ENCODE peak calls at places on chromosomes 4 and X, in five cellular contexts. One of them, this sample, is unnamed. For H3K4me1, the result is how much of the 10 kb centered on the place peaks cover.

GRCh38 chrX:30748337-30748960 is 95.2 kb downstream of the GK start:
- DNase-seq in transverse colon: no peak
- DNase-seq in suprapubic skin: no peak
- DNase-seq in upper lobe of left lung: no peak
- DNase-seq in GM12878: no peak
- DNase-seq in this sample: no peak

GRCh38 chr4:64432674-64433073 is 23.4 kb upstream of the TECRL start:
- DNase-seq in suprapubic skin: no peak
- DNase-seq in upper lobe of left lung: peak
- DNase-seq in transverse colon: no peak
- DNase-seq in GM12878: no peak
- DNase-seq in this sample: no peak

GRCh38 chrX:68894513-68895338 is 65.9 kb downstream of the EFNB1 start:
- DNase-seq in upper lobe of left lung: peak
- DNase-seq in transverse colon: peak
- DNase-seq in GM12878: no peak
- DNase-seq in suprapubic skin: no peak
- DNase-seq in this sample: peak

GRCh38 chrX:14932136-14932535 is 58.9 kb downstream of the MOSPD2 start:
- DNase-seq in upper lobe of left lung: no peak
- DNase-seq in suprapubic skin: no peak
- DNase-seq in GM12878: no peak
- DNase-seq in transverse colon: no peak
- DNase-seq in this sample: no peak

GRCh38 chr4:140893939-140894338 is 137.8 kb upstream of the TBC1D9 start:
- DNase-seq in GM12878: no peak
- DNase-seq in transverse colon: no peak
- DNase-seq in upper lobe of left lung: no peak
- DNase-seq in suprapubic skin: no peak
- DNase-seq in this sample: no peak

GRCh38 chrX:121755541-121755940 is 708.1 kb downstream of the GLUD2 start:
- DNase-seq in GM12878: no peak
- DNase-seq in suprapubic skin: no peak
- DNase-seq in upper lobe of left lung: no peak
- DNase-seq in transverse colon: no peak
- DNase-seq in this sample: no peak

GRCh38 chr4:138835833-138836521 is 179.6 kb upstream of the NOCT start:
- DNase-seq in suprapubic skin: no peak
- DNase-seq in GM12878: no peak
- DNase-seq in upper lobe of left lung: no peak
- DNase-seq in transverse colon: peak
- DNase-seq in this sample: no peak

GRCh38 chrX:118373538-118373937 is 27.6 kb downstream of the WDR44 start:
- DNase-seq in GM12878: no peak
- DNase-seq in suprapubic skin: no peak
- DNase-seq in transverse colon: no peak
- DNase-seq in upper lobe of left lung: no peak
- DNase-seq in this sample: no peak

GRCh38 chr4:84493092-84493850 is 5.8 kb downstream of the NKX6-1 start:
- DNase-seq in upper lobe of left lung: peak
- DNase-seq in suprapubic skin: no peak
- DNase-seq in transverse colon: peak
- DNase-seq in GM12878: no peak
- DNase-seq in this sample: no peak

GRCh38 chr4:156545003-156545785 is 426.4 kb downstream of the PDGFC start:
- DNase-seq in transverse colon: no peak
- DNase-seq in upper lobe of left lung: no peak
- DNase-seq in suprapubic skin: no peak
- DNase-seq in GM12878: no peak
- DNase-seq in this sample: no peak

GRCh38 chr4:185036842-185037241 is 18.6 kb downstream of the HELT start:
- DNase-seq in upper lobe of left lung: no peak
- DNase-seq in suprapubic skin: no peak
- DNase-seq in transverse colon: no peak
- DNase-seq in GM12878: no peak
- DNase-seq in this sample: no peak

DNA sequence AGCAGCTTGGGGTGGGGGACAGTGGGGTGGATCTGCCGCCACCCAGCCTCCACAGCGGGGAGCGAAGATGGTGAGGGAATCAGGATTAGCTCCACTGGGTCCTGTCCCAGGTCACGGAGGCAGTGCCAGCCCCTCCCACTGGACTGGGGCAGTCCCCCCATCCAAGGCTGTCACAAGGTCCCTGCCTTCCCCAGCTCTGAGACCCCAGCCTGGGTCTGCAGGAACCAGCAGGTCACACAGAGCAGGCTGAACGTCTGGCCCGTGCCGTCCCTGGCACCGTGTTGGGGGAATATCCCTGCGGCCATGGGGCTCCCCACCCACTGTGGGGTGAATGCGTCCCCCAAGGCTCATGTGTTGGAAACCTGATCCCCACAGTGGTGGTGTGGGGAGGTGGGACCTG is 62.6 kb downstream of the FAM53A start:
- DNase-seq in transverse colon: no peak
- DNase-seq in upper lobe of left lung: peak
- DNase-seq in suprapubic skin: no peak
- DNase-seq in GM12878: no peak
- DNase-seq in this sample: no peak
- H3K4me1 ChIP-seq in transverse colon: under half
- H3K4me1 ChIP-seq in upper lobe of left lung: under half
- H3K4me1 ChIP-seq in suprapubic skin: under half
- H3K4me1 ChIP-seq in GM12878: under half
- H3K4me1 ChIP-seq in this sample: under half

GRCh38 chrX:45771560-45772340 is 571.1 kb upstream of the DIPK2B start:
- DNase-seq in GM12878: no peak
- DNase-seq in upper lobe of left lung: peak
- DNase-seq in suprapubic skin: no peak
- DNase-seq in transverse colon: peak
- DNase-seq in this sample: peak
- TF ChIP-seq POLR2AphosphoS5 in GM12878: no peak
- TF ChIP-seq POLR2AphosphoS5 in upper lobe of left lung: no peak
- TF ChIP-seq POLR2AphosphoS5 in suprapubic skin: no peak
- TF ChIP-seq POLR2AphosphoS5 in transverse colon: no peak
- TF ChIP-seq POLR2AphosphoS5 in this sample: peak

DNA sequence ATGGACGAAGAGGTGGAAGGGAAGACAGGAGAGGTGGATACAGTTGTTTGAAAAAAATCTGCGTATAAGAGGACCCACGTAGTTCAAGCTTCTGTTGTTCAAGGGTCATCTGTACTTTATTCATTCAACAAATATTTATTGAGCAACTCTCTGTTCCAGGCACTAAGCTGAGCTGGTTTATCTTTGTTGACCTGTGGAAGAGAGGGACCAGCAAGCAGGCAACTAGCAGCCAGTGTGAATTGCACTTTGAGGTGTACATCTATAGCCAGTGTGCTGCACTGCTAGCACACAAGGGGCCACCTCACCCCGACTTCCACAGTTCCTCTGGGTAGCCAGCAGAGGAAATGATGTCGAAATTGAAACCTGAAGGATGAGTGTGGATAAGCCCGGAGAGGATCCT is 191.4 kb downstream of the SOWAHB start:
- DNase-seq in upper lobe of left lung: no peak
- DNase-seq in suprapubic skin: no peak
- DNase-seq in transverse colon: no peak
- DNase-seq in GM12878: no peak
- DNase-seq in this sample: no peak
- H3K4me1 ChIP-seq in upper lobe of left lung: under half
- H3K4me1 ChIP-seq in suprapubic skin: under half
- H3K4me1 ChIP-seq in transverse colon: under half
- H3K4me1 ChIP-seq in GM12878: under half
- H3K4me1 ChIP-seq in this sample: under half

DNA sequence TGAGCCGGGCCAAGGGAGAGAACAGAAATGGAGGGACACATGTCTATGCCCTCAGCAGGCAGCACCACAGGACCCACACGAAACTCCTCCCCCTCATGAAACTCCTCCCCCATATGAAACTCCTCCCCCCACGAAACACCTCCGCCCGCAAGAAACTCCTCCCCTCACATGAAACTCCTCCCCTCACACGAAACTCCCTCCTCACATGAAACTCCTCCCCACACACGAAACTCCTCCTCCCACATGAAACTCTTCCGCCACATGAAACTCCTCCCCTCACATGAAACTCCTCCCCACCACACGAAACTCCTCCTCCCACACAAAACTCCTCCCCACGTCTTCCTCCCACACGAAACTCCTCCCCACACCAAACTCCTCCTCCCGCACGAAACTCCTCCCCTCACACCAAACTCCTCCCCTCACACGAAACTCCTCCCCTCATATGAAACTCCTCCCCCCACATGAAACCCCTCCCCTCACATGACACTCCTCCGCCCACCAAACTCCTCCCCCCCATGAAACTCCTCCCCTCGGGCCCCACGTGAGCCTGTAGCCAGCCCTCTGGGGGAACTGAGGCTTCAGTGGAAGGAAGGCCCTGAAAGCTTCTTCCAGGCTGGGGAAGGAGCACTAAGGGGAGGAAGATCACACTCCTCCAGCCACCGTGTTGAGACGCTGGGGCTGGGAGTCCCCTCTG is 15.2 kb downstream of the ADRA2C start:
- DNase-seq in transverse colon: no peak
- DNase-seq in suprapubic skin: no peak
- DNase-seq in upper lobe of left lung: no peak
- DNase-seq in GM12878: no peak
- DNase-seq in this sample: no peak
- TF ChIP-seq POLR2AphosphoS5 in transverse colon: no peak
- TF ChIP-seq POLR2AphosphoS5 in suprapubic skin: no peak
- TF ChIP-seq POLR2AphosphoS5 in upper lobe of left lung: no peak
- TF ChIP-seq POLR2AphosphoS5 in GM12878: no peak
- TF ChIP-seq POLR2AphosphoS5 in this sample: no peak

This sample was measured in spleen.